ENCODE peak calls at places on chromosomes 12 and 14, in four cellular contexts. U is GM23338, K is brain microvascular endothelial cell, C is right lobe of liver. O is an unnamed sample.
A peak's percentile ranks its signal among the peaks of the same experiment; 100 is the strongest.

GRCh38 chr12:92737855-92738850 is 35.4 kb downstream of the PLEKHG7 start:
- DNase-seq in U (no peak), K (no peak), C (no peak), O (no peak)

GRCh38 chr14:99378782-99379214 is 101.9 kb downstream of the SETD3 start:
- DNase-seq in U (no peak), K (peak; percentile 60), C (peak; percentile 20), O (no peak)

GRCh38 chr14:25389948-25390347 is 340.0 kb upstream of the STXBP6 start:
- DNase-seq in U (no peak), K (no peak), C (no peak), O (no peak)

GRCh38 chr12:128191380-128191779 is 75.6 kb upstream of the TMEM132C start:
- DNase-seq in U (no peak), K (no peak), C (no peak), O (no peak)

GRCh38 chr12:119695034-119695433 is 27.1 kb downstream of the PRKAB1 start:
- DNase-seq in U (peak; percentile 83), K (peak; percentile 5), C (no peak), O (no peak)

GRCh38 chr12:55676707-55677106 is 31.0 kb downstream of the ITGA7 start:
- DNase-seq in U (no peak), K (no peak), C (peak; percentile 8), O (no peak)

GRCh38 chr12:4994622-4995021 is 49.1 kb upstream of the KCNA5 start:
- DNase-seq in U (no peak), K (no peak), C (peak; percentile 20), O (no peak)

GRCh38 chr12:119980247-119980646 is 8.8 kb upstream of the BICDL1 start:
- DNase-seq in U (no peak), K (no peak), C (no peak), O (no peak)

GRCh38 chr14:50336428-50336827 is 24.3 kb downstream of the DMAC2L start:
- DNase-seq in U (peak; percentile 12), K (no peak), C (no peak), O (no peak)

GRCh38 chr14:52338282-52338681 is 24.2 kb downstream of the PTGER2 start:
- DNase-seq in U (no peak), K (peak; percentile 77), C (no peak), O (no peak)

GRCh38 chr12:127621366-127621765 is 645.6 kb upstream of the TMEM132C start:
- DNase-seq in U (no peak), K (no peak), C (no peak), O (no peak)

GRCh38 chr12:51823875-51824565 is 24.5 kb downstream of the FIGNL2 start:
- DNase-seq in U (peak; percentile 86), K (peak; percentile 37), C (no peak), O (no peak)

GRCh38 chr12:3998968-3999792 is 126.0 kb upstream of the PARP11 start:
- DNase-seq in U (peak; percentile 28), K (no peak), C (no peak), O (no peak)

GRCh38 chr14:29668201-29668600 is 259.4 kb downstream of the PRKD1 start:
- DNase-seq in U (no peak), K (no peak), C (no peak), O (no peak)

GRCh38 chr12:78290606-78291345 is 460.1 kb downstream of the NAV3 start:
- DNase-seq in U (no peak), K (peak; percentile 63), C (peak; percentile 50), O (no peak)

GRCh38 chr12:16389594-16389993 is 42.1 kb downstream of the MGST1 start:
- DNase-seq in U (no peak), K (peak; percentile 56), C (no peak), O (no peak)

GRCh38 chr14:88518592-88519512 is 36.0 kb downstream of the PTPN21 start:
- DNase-seq in U (no peak), K (peak; percentile 69), C (no peak), O (no peak)

GRCh38 chr12:70732287-70732686 is 95.1 kb upstream of the PTPRB start:
- DNase-seq in U (no peak), K (no peak), C (no peak), O (no peak)

GRCh38 chr14:84882830-84883229 is 647.1 kb upstream of the FLRT2 start:
- DNase-seq in U (no peak), K (no peak), C (no peak), O (no peak)

GRCh38 chr12:89750821-89751227 is 42.2 kb upstream of the ATP2B1 start:
- DNase-seq in U (no peak), K (no peak), C (no peak), O (no peak)

GRCh38 chr12:116389990-116390655 is 112.6 kb upstream of the MED13L start:
- DNase-seq in U (no peak), K (peak; percentile 93), C (no peak), O (no peak)

GRCh38 chr14:61326847-61327246 is 5.5 kb downstream of the PRKCH start:
- DNase-seq in U (peak; percentile 53), K (peak; percentile 22), C (peak; percentile 67), O (peak; percentile 76)

GRCh38 chr12:96397756-96398421 is 2.4 kb downstream of the CDK17 start:
- DNase-seq in U (no peak), K (no peak), C (no peak), O (no peak)

GRCh38 chr12:22014041-22014782 is 31.8 kb upstream of the CMAS start:
- DNase-seq in U (no peak), K (no peak), C (no peak), O (no peak)

GRCh38 chr12:43586646-43587245 is 34.7 kb upstream of the ADAMTS20 start:
- DNase-seq in U (no peak), K (no peak), C (no peak), O (no peak)

GRCh38 chr12:102955926-102956737 is 1.3 kb upstream of the ASCL1 start:
- DNase-seq in U (peak; percentile 62), K (no peak), C (peak; percentile 83), O (no peak)

GRCh38 chr12:123498126-123498825 is 35.2 kb downstream of the RILPL1 start:
- DNase-seq in U (no peak), K (no peak), C (no peak), O (no peak)

GRCh38 chr12:79624378-79624777 is 66.4 kb downstream of the PAWR start:
- DNase-seq in U (peak; percentile 24), K (peak; percentile 16), C (no peak), O (no peak)

GRCh38 chr12:79187032-79187431 is 322.5 kb downstream of the SYT1 start:
- DNase-seq in U (no peak), K (no peak), C (no peak), O (no peak)

GRCh38 chr12:12405882-12406281 is 49.0 kb downstream of the BORCS5 start:
- DNase-seq in U (no peak), K (no peak), C (peak; percentile 92), O (peak; percentile 28)

GRCh38 chr14:72801381-72801812 is 92.5 kb downstream of the DPF3 start:
- DNase-seq in U (no peak), K (peak; percentile 95), C (no peak), O (no peak)

GRCh38 chr12:127270193-127270592 is 996.8 kb upstream of the TMEM132C start:
- DNase-seq in U (no peak), K (peak; percentile 65), C (no peak), O (no peak)

DNA sequence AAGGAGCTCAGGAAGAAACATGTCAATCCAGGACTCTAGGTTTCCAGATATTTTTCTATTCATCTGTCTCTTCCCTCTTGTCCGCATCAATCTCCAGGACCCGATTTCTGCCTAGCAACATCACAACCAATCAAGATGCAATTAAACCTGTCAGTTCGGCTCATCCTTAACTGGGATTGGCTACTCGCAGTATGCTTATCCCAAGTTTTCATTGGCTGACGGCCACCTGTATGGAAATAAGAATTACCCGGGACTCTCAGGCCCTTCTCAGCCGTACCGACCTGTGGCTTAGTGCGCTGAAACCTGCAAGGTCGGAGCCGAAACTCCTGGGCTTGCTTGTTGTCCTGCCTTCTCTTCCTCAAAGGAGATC is 20.4 kb upstream of the ATP5MC2 start:
- DNase-seq in U (peak; percentile 98), K (peak; percentile 90), C (peak; percentile 71), O (no peak)
- H3K4me3 ChIP-seq in U (peak overlapping the region; percentile 62), K (peak overlapping the region; percentile 27), C (peak overlapping the region; percentile 12), O (peak overlapping the region; percentile 60)

DNA sequence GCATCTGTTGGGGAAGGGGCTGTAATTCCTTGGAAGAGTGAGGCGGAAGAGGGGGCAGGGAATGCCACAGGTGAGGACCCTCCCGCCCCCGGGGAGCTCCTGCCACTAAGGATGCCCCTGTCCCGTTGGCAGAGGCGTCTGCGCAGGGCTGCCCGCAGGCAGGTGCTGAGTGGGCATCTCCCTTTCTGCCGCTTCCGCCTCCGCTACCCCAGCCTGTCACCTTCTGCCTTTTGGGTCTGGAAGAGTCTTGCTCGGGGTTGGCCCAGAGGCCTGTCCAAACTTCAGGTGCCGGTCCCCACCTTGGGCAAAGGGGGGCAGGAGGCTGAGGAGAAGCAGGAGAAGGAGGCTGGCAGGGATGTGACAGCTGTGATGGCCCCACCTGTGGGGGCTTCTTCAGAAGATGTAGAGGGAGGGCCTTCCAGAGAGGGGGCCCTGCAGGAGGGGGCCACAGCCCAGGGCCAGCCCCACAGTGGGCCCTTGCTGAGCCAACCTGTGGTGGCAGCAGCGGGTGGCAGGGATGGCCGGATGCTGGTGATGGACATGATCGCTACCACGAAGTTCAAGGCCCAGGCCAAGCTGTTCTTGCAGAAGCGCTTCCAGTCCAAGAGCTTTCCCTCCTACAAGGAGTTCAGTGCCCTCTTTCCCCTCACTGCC is 10.0 kb downstream of the VRTN start:
- DNase-seq in U (no peak), K (no peak), C (no peak), O (no peak)
- H3K4me3 ChIP-seq in U (no peak overlapping the region), K (no peak overlapping the region), C (no peak overlapping the region), O (no peak overlapping the region)

GRCh38 chr12:57739914-57740538 is 1.5 kb upstream of the AGAP2 start:
- DNase-seq in U (no peak), K (no peak), C (no peak), O (no peak)

GRCh38 chr12:57738142-57738474 is 434 bp downstream of the AGAP2 start:
- DNase-seq in U (no peak), K (no peak), C (no peak), O (no peak)

GRCh38 chr12:57738661-57739237 is at the start of gene AGAP2:
- DNase-seq in U (peak; percentile 92), K (no peak), C (no peak), O (no peak)

GRCh38 chr12:57740656-57741412 is 2.3 kb upstream of the AGAP2 start:
- DNase-seq in U (no peak), K (no peak), C (no peak), O (no peak)

GRCh38 chr12:57739387-57739786 is 845 bp upstream of the AGAP2 start:
- DNase-seq in U (no peak), K (no peak), C (no peak), O (no peak)
- H3K4me3 ChIP-seq in U (peak overlapping the region; percentile 62), K (no peak overlapping the region), C (no peak overlapping the region), O (peak overlapping the region; percentile 68)

GRCh38 chr12:47778842-47779241 is 5.8 kb downstream of the SLC48A1 start:
- DNase-seq in U (no peak), K (no peak), C (no peak), O (no peak)
- H3K4me3 ChIP-seq in U (peak overlapping the region; percentile 35), K (no peak overlapping the region), C (no peak overlapping the region), O (no peak overlapping the region)